ENCODE peak calls at places on chromosomes 2 and 18, in four cellular contexts. I, P, Z and N are unnamed samples.
A peak's percentile ranks its signal among the peaks of the same experiment; 100 is the strongest.

GRCh38 chr2:61887684-61888303 is 662 bp downstream of the CCT4 start:
- ATAC-seq in P (peak; percentile 18), I (peak; percentile 11), Z (peak; percentile 29), N (no peak)

GRCh38 chr2:217160978-217161973 is 301.4 kb upstream of the TNP1 start:
- ATAC-seq in I (peak; percentile 79), Z (peak; percentile 48), P (no peak), N (no peak)

GRCh38 chr2:105739408-105739807 is 5.3 kb upstream of the NCK2 start:
- ATAC-seq in I (no peak), P (no peak), Z (no peak), N (no peak)

GRCh38 chr2:155218945-155219344 is 520.5 kb downstream of the KCNJ3 start:
- ATAC-seq in P (no peak), I (no peak), Z (no peak), N (no peak)

GRCh38 chr18:58638446-58638845 is 9.6 kb upstream of the ALPK2 start:
- ATAC-seq in I (no peak), P (no peak), Z (no peak), N (no peak)

GRCh38 chr2:12616456-12617163 is 100.1 kb upstream of the TRIB2 start:
- ATAC-seq in Z (peak; percentile 59), P (no peak), I (no peak), N (no peak)

GRCh38 chr2:150476809-150477302 is 10.6 kb downstream of the RND3 start:
- ATAC-seq in Z (no peak), I (no peak), P (no peak), N (no peak)

GRCh38 chr2:67997528-67998267 is 65.1 kb downstream of the C1D start:
- ATAC-seq in I (no peak), P (peak; percentile 84), Z (no peak), N (no peak)

DNA sequence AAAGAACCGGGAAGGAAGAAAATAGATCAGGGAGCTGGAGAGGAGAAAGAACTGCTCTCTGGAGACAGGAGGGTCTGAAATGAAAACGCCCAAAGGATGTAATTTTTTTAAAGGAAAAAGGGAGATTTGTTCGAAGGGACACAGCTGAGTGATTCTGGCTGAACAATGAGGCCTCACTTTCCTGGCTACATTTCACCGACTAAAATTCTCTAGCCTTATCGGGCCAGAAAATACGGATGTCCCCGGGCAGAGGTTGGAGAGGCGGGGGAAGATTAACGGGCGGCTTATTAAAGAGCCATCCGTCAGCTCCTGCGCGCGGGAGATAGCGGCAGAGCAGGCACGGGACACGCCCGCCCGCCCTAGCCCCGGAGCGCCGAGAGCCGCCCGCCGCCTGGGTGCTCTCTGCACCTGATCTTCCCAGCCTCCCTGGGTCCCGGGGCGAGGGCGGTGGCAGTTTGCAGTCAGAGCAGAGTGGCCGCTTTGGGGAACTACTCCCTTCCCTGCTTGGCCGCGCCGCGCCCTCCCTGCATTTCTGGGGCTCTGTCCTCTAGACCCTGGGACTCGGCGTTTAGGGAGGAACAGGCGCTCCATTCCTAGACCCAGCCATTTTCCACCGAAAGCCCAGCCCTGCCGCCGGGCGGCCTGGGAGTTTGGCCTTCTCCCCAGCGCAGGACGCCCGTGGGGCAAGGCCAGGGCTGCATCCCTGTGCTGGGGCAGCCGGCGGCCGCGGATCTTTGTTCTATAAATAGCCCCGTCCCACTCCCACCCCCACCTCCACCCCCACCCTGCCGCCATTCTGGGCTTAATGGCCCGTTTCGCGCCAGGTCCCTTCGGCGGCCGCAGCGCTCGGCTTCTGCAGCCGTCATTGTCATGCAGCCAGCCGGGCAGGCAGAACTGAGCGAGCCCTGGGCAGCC is 6.5 kb downstream of the GAD1 start:
- ATAC-seq in P (peak; percentile 38), Z (peak; percentile 27), I (peak; percentile 44), N (peak; percentile 22)
- H3K4me1 ChIP-seq in P (no peaks in the 10 kb centered on the region), Z (peaks cover 52% of the 10 kb centered on the region), I (peaks cover 27% of the 10 kb centered on the region), N (no peaks in the 10 kb centered on the region)

GRCh38 chr2:230969673-230970015 is 26.3 kb upstream of the SPATA3 start:
- ATAC-seq in P (no peak), I (no peak), Z (no peak), N (no peak)

GRCh38 chr2:230975927-230976326 is 20.0 kb upstream of the SPATA3 start:
- ATAC-seq in P (no peak), Z (no peak), I (no peak), N (no peak)

GRCh38 chr2:230972046-230972445 is 23.9 kb upstream of the SPATA3 start:
- ATAC-seq in I (no peak), Z (no peak), P (no peak), N (no peak)

GRCh38 chr2:230976671-230977171 is 19.2 kb upstream of the SPATA3 start:
- ATAC-seq in Z (no peak), I (no peak), P (no peak), N (no peak)

GRCh38 chr2:230974096-230974913 is 21.6 kb upstream of the SPATA3 start:
- ATAC-seq in I (no peak), P (peak; percentile 42), Z (peak; percentile 41), N (no peak)
- H3K27ac ChIP-seq in I (no peak overlapping the region), P (no peak overlapping the region), Z (no peak overlapping the region), N (no peak overlapping the region)

DNA sequence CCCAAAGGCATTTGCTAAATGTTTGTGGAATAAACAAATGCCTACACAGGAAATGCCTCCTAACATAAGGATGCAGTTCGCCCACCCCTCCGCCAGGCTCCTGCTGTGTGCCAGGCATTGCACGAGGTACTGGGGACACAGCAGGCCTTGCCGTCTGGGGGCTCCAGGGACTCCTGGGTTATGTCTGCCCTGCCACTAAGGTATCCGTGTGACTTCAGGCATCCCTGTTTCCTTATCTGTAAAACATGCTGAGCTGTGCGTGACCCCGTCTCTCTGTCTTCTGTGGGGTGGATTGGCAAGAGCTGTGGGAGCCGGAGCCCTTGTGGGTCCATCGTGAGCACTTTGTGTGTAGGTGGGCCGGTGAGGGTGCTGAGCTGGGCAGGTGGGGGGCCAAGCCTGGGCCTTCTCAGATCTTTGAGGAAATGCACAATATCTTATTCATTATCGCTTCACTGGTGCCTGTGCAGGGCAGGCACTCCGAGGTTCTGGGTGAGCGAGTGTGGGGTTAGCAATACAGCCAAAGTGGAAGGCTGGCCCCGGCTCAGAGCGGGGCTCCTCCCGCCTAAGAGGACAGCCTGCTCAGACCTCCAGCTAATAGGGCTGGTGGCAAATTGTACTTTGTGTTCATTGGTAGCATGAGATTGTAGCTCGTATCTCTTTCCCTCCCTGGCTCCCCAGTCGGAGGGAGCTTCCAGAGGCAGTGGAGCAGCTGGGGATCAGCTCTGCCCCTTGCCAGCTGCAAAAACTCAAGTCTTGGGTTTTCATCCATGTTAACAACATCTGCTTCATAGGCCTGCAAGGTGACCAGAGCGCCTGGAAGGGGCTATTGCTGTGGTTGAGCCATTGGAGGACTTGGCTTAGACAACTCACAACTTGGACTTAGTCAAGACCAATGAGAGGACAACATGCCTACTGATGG is 126.8 kb downstream of the GLI2 start:
- ATAC-seq in P (peak; percentile 22), I (no peak), Z (no peak), N (no peak)
- H3K4me1 ChIP-seq in P (peaks cover 48% of the 10 kb centered on the region), I (no peaks in the 10 kb centered on the region), Z (peaks cover 7% of the 10 kb centered on the region), N (no peaks in the 10 kb centered on the region)

GRCh38 chr2:200425026-200425821 is 84.6 kb downstream of the KCTD18 start:
- ATAC-seq in I (no peak), Z (no peak), P (no peak), N (no peak)
- H3K27ac ChIP-seq in I (no peak overlapping the region), Z (no peak overlapping the region), P (no peak overlapping the region), N (no peak overlapping the region)

GRCh38 chr2:130828461-130828860 is 8.3 kb upstream of the ARHGEF4 start:
- ATAC-seq in P (no peak), Z (no peak), I (no peak), N (no peak)

GRCh38 chr2:130826419-130826818 is 10.3 kb upstream of the ARHGEF4 start:
- ATAC-seq in Z (no peak), I (no peak), P (no peak), N (no peak)

GRCh38 chr2:130826821-130827501 is 9.8 kb upstream of the ARHGEF4 start:
- ATAC-seq in I (no peak), Z (no peak), P (no peak), N (no peak)

GRCh38 chr2:130829020-130829419 is 7.7 kb upstream of the ARHGEF4 start:
- ATAC-seq in Z (no peak), P (no peak), I (no peak), N (no peak)

DNA sequence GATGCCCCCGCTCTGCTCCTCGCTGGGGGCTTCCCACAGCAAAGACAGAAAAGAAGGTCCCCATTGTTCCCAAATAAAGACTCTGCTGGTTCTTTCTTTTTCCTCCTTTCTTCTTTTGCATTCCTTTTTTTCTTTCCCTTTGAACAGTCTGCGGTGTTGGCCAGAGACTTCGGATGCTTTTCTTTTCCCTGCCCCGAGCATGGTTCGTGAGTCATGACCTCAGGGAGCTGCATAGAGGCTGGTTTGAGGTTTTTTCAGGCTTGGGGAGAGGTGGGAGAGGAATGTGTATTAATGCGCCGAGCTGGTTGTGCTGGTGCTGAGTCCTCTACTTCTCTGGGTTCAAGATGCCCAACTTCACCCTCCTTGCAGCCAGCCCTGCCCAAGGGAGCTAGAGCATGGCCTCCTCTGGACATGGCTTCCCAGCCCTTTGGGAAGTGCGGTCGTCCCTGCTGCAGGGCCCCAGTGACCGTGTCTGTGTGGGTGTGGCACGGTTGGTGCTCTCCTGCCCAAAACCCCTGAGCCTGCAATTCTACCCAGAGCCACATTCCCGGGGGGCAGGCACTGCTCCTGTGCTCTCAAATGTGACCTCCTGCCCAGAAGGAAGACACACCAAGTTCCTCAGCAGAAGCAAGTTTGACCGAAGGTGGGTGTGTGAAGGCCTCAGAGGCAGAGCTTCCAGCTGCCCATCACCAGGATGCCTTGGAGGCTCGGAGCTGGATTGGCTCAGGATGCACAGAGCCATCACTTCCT is 9.0 kb upstream of the ARHGEF4 start:
- ATAC-seq in Z (no peak), I (no peak), P (peak; percentile 47), N (no peak)
- H3K4me1 ChIP-seq in Z (peaks cover 4% of the 10 kb centered on the region), I (no peaks in the 10 kb centered on the region), P (peaks cover 3% of the 10 kb centered on the region), N (no peaks in the 10 kb centered on the region)

GRCh38 chr18:56199580-56200320 is 438.6 kb downstream of the TXNL1 start:
- ATAC-seq in P (no peak), Z (no peak), I (peak; percentile 75), N (no peak)
- H3K27ac ChIP-seq in P (peak overlapping the region; percentile 84), Z (peak overlapping the region; percentile 63), I (peak overlapping the region; percentile 80), N (no peak overlapping the region)

GRCh38 chr2:72988041-72988440 is 70.7 kb downstream of the EMX1 start:
- ATAC-seq in I (no peak), Z (no peak), P (no peak), N (no peak)
- H3K4me1 ChIP-seq in I (peaks cover 22% of the 10 kb centered on the region), Z (no peaks in the 10 kb centered on the region), P (no peaks in the 10 kb centered on the region), N (no peaks in the 10 kb centered on the region)